ENCODE peak calls at places on chromosomes 13 and 19, in nine cellular contexts. T is NCI-H2081; W is NCI-H1436; G is NCI-H510A treated with DMSO at 0.1 percent for 48 hours; D is germinal center; X is foreskin fibroblast; V is stimulated activated CD4-positive, alpha-beta T cell treated with anti-CD3 and anti-CD28 coated beads, TNF-alpha, amount 100 ng/mL, for 1 hour; L is tibial artery; C is nucleus accumbens. J is an unnamed sample.

GRCh38 chr13:68023838-68024581 is 793.9 kb upstream of the PCDH9 start:
- DNase-seq in X (no peak), T (no peak), V (no peak), G (no peak), L (no peak), W (no peak), C (no peak), D (no peak), J (no peak)

GRCh38 chr13:108095036-108095435 is 120.3 kb downstream of the LIG4 start:
- DNase-seq in V (no peak), X (no peak), L (no peak), W (no peak), C (no peak), T (no peak), G (no peak), D (no peak), J (no peak)

GRCh38 chr19:5718579-5719273 is 1.2 kb downstream of the LONP1 start:
- DNase-seq in C (no peak), X (peak), V (no peak), D (no peak), W (peak), L (no peak), T (no peak), G (no peak), J (no peak)

GRCh38 chr13:56015919-56016318 is 1124.8 kb upstream of the PRR20A start:
- DNase-seq in X (no peak), V (no peak), G (no peak), W (no peak), T (no peak), C (no peak), D (no peak), L (no peak), J (no peak)

GRCh38 chr19:4108767-4109625 is 14.9 kb downstream of the MAP2K2 start:
- DNase-seq in X (no peak), T (no peak), L (no peak), G (no peak), D (peak), V (peak), W (no peak), C (no peak), J (no peak)

GRCh38 chr19:33462112-33462726 is 59.4 kb downstream of the PEPD start:
- DNase-seq in X (no peak), W (no peak), V (no peak), G (no peak), D (no peak), L (peak), C (no peak), T (peak), J (no peak)

GRCh38 chr13:73767747-73768315 is 366.4 kb downstream of the KLF12 start:
- DNase-seq in V (no peak), L (no peak), W (no peak), X (no peak), D (peak), T (no peak), G (no peak), C (no peak), J (no peak)

GRCh38 chr13:94608586-94608985 is 6.9 kb downstream of the GPR180 start:
- DNase-seq in L (no peak), G (no peak), W (no peak), C (no peak), X (no peak), T (no peak), D (no peak), V (no peak), J (no peak)

GRCh38 chr19:29503140-29503758 is 22.5 kb upstream of the VSTM2B start:
- DNase-seq in X (peak), T (no peak), C (no peak), W (no peak), G (no peak), L (no peak), D (no peak), V (no peak), J (no peak)

GRCh38 chr19:39969266-39969665 is 1.7 kb upstream of the PSMC4 start:
- DNase-seq in C (no peak), L (no peak), D (no peak), T (no peak), G (no peak), W (no peak), V (no peak), X (peak), J (no peak)

GRCh38 chr13:65656740-65657329 is 1573.3 kb downstream of the PCDH9 start:
- DNase-seq in C (no peak), V (no peak), L (no peak), X (peak), D (no peak), W (no peak), T (no peak), G (no peak), J (no peak)

GRCh38 chr19:52170863-52171320 is 529 bp downstream of the ZNF836 start:
- DNase-seq in C (no peak), L (peak), D (peak), W (no peak), V (no peak), X (peak), G (no peak), T (no peak), J (no peak)

GRCh38 chr19:41309225-41310030 is 544 bp upstream of the CCDC97 start:
- DNase-seq in G (no peak), T (no peak), V (no peak), X (peak), W (no peak), D (no peak), C (no peak), L (no peak), J (no peak)

GRCh38 chr13:31094331-31095015 is 67.2 kb downstream of the HSPH1 start:
- DNase-seq in W (no peak), L (no peak), C (no peak), V (no peak), G (no peak), D (no peak), T (no peak), X (no peak), J (no peak)

GRCh38 chr13:94073006-94073744 is 406.3 kb downstream of the DCT start:
- DNase-seq in L (no peak), D (no peak), G (peak), X (peak), W (no peak), T (no peak), V (no peak), C (no peak), J (no peak)

GRCh38 chr13:51912091-51912490 is 50.3 kb downstream of the CCDC70 start:
- DNase-seq in G (peak), X (no peak), C (peak), T (no peak), V (no peak), W (peak), L (no peak), D (no peak), J (no peak)

J was measured in mesothelial cell of epicardium.